ENCODE peak calls at places on chromosomes 11 and 22, in six cellular contexts. One of them, this sample, is unnamed.

GRCh38 chr11:48172818-48173609 is 43.6 kb upstream of the OR4B1 start:
- DNase-seq in HFF-Myc: peak
- DNase-seq in A549: peak
- DNase-seq in osteocyte: no peak
- DNase-seq in tibial artery: no peak
- DNase-seq in left lung: peak
- DNase-seq in this sample: peak

GRCh38 chr11:88103337-88104206 is 71.7 kb downstream of the RAB38 start:
- DNase-seq in tibial artery: no peak
- DNase-seq in HFF-Myc: peak
- DNase-seq in osteocyte: no peak
- DNase-seq in A549: peak
- DNase-seq in left lung: peak
- DNase-seq in this sample: peak

GRCh38 chr11:69320326-69320725 is 26.4 kb downstream of the MYEOV start:
- DNase-seq in left lung: no peak
- DNase-seq in tibial artery: no peak
- DNase-seq in A549: no peak
- DNase-seq in osteocyte: no peak
- DNase-seq in HFF-Myc: no peak
- DNase-seq in this sample: no peak

GRCh38 chr11:76380161-76380976 is 563 bp downstream of the THAP12 start:
- DNase-seq in left lung: peak
- DNase-seq in osteocyte: no peak
- DNase-seq in A549: peak
- DNase-seq in HFF-Myc: no peak
- DNase-seq in tibial artery: peak
- DNase-seq in this sample: no peak

GRCh38 chr11:11265320-11265719 is 87.7 kb downstream of the CSNK2A3 start:
- DNase-seq in osteocyte: no peak
- DNase-seq in left lung: no peak
- DNase-seq in HFF-Myc: no peak
- DNase-seq in A549: no peak
- DNase-seq in tibial artery: no peak
- DNase-seq in this sample: no peak

GRCh38 chr11:126630488-126630887 is 275.0 kb downstream of the ST3GAL4 start:
- DNase-seq in left lung: no peak
- DNase-seq in osteocyte: no peak
- DNase-seq in A549: no peak
- DNase-seq in HFF-Myc: no peak
- DNase-seq in tibial artery: no peak
- DNase-seq in this sample: no peak

GRCh38 chr22:22213231-22213630 is 31.4 kb upstream of the VPREB1 start:
- DNase-seq in A549: no peak
- DNase-seq in osteocyte: no peak
- DNase-seq in tibial artery: no peak
- DNase-seq in left lung: no peak
- DNase-seq in HFF-Myc: no peak
- DNase-seq in this sample: no peak

GRCh38 chr11:19313140-19313539 is 72.4 kb upstream of the E2F8 start:
- DNase-seq in HFF-Myc: no peak
- DNase-seq in tibial artery: no peak
- DNase-seq in left lung: no peak
- DNase-seq in A549: no peak
- DNase-seq in osteocyte: no peak
- DNase-seq in this sample: no peak

GRCh38 chr11:62399172-62399867 is 19.5 kb upstream of the SCGB1A1 start:
- DNase-seq in A549: no peak
- DNase-seq in HFF-Myc: no peak
- DNase-seq in left lung: no peak
- DNase-seq in tibial artery: peak
- DNase-seq in osteocyte: no peak
- DNase-seq in this sample: no peak

GRCh38 chr11:1393038-1393710 is 3.4 kb downstream of the BRSK2 start:
- DNase-seq in osteocyte: no peak
- DNase-seq in HFF-Myc: no peak
- DNase-seq in A549: no peak
- DNase-seq in left lung: no peak
- DNase-seq in tibial artery: no peak
- DNase-seq in this sample: no peak

GRCh38 chr22:25880524-25880923 is 138.5 kb downstream of the MYO18B start:
- DNase-seq in HFF-Myc: no peak
- DNase-seq in tibial artery: no peak
- DNase-seq in osteocyte: no peak
- DNase-seq in A549: peak
- DNase-seq in left lung: no peak
- DNase-seq in this sample: no peak

GRCh38 chr11:45857834-45858492 is 10.7 kb downstream of the CRY2 start:
- DNase-seq in tibial artery: no peak
- DNase-seq in A549: no peak
- DNase-seq in osteocyte: no peak
- DNase-seq in left lung: peak
- DNase-seq in HFF-Myc: peak
- DNase-seq in this sample: no peak

GRCh38 chr11:48538991-48539390 is 50.4 kb downstream of the OR4A47 start:
- DNase-seq in HFF-Myc: no peak
- DNase-seq in left lung: no peak
- DNase-seq in osteocyte: no peak
- DNase-seq in A549: no peak
- DNase-seq in tibial artery: no peak
- DNase-seq in this sample: no peak

DNA sequence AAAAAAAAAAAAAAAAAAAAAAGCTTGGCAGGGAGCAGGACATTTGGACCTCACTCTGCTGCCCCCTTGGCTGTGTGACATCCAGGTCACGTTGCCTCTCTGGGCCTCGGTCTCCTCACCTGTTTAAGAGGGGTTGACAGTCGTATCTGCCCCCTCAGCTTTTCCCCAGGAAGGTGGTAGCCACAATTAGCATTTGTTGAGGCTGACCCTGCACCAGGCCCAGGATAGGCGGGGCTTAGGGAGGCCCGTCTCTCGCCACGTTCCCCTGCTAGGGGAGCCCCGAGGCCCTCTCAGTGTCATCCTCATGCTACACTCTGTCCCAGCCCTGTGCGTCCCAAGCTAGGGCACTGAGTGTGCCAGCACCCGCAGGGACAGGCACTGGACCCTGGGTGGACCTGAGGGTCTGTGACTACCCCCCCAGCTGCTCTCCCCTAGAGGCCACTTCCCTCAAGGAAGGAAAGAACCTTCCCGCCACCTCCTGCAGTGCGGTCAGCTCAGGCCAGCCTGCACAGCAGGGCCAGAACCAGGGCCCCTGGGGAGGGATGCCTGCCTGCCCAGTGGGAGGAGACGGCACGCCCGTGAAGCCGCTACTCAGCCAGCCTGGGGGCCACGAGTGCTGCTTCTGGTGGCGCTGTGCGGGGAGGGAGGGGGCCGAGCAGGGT is 38.5 kb upstream of the PPARA start:
- DNase-seq in HFF-Myc: no peak
- DNase-seq in tibial artery: peak
- DNase-seq in left lung: no peak
- DNase-seq in A549: no peak
- DNase-seq in osteocyte: no peak
- DNase-seq in this sample: no peak
- TF ChIP-seq CTCF in HFF-Myc: no peak
- TF ChIP-seq CTCF in tibial artery: no peak
- TF ChIP-seq CTCF in left lung: no peak
- TF ChIP-seq CTCF in A549: no peak
- TF ChIP-seq CTCF in osteocyte: no peak
- TF ChIP-seq CTCF in this sample: no peak

GRCh38 chr11:128504489-128504888 is 82.9 kb downstream of the ETS1 start:
- DNase-seq in tibial artery: no peak
- DNase-seq in osteocyte: no peak
- DNase-seq in HFF-Myc: no peak
- DNase-seq in left lung: no peak
- DNase-seq in A549: no peak
- DNase-seq in this sample: no peak

GRCh38 chr11:128505449-128506058 is 81.8 kb downstream of the ETS1 start:
- DNase-seq in osteocyte: no peak
- DNase-seq in A549: no peak
- DNase-seq in tibial artery: no peak
- DNase-seq in HFF-Myc: no peak
- DNase-seq in left lung: no peak
- DNase-seq in this sample: no peak

GRCh38 chr11:128506999-128507591 is 80.3 kb downstream of the ETS1 start:
- DNase-seq in osteocyte: peak
- DNase-seq in HFF-Myc: peak
- DNase-seq in tibial artery: peak
- DNase-seq in left lung: peak
- DNase-seq in A549: peak
- DNase-seq in this sample: no peak

GRCh38 chr11:128507936-128508335 is 79.4 kb downstream of the ETS1 start:
- DNase-seq in HFF-Myc: no peak
- DNase-seq in osteocyte: no peak
- DNase-seq in tibial artery: no peak
- DNase-seq in A549: no peak
- DNase-seq in left lung: no peak
- DNase-seq in this sample: no peak

GRCh38 chr11:128506384-128506783 is 81.0 kb downstream of the ETS1 start:
- DNase-seq in HFF-Myc: no peak
- DNase-seq in left lung: no peak
- DNase-seq in A549: no peak
- DNase-seq in osteocyte: no peak
- DNase-seq in tibial artery: no peak
- DNase-seq in this sample: no peak
- TF ChIP-seq CTCF in HFF-Myc: no peak
- TF ChIP-seq CTCF in left lung: no peak
- TF ChIP-seq CTCF in A549: no peak
- TF ChIP-seq CTCF in osteocyte: no peak
- TF ChIP-seq CTCF in tibial artery: no peak
- TF ChIP-seq CTCF in this sample: no peak

DNA sequence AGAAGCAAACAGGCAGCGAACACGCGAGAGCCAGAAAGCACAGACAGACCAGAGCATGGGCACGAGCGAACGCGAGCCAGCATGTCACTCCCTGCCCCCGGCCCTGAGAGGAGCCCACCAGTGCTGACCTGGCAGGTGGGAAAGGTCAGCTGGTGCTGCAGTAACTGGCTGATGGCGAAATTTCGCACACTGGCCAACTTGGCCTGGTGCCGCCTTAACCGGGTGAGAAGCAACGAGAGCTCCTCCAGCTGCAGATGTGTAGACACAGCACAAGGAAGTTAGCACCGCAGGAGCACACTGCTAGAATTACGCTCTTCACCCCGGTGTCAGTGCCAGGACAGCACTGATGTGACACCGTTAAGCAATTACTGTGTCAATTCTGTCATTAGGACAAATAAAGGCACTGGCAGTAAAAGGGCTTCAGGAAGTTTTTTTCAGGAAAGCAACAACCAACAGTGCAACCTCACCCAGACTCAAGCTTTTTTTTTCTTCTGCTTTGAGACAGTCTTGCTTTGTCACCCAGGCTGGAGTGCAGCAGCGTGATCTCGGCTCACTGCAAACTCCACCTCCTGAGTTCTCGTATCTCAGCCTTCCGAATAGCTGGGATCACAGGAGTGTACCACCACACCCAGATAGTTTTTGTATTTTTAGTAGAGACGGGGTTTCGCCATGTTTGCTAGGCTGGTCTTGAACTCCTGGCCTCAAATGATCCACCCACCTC is 76.8 kb downstream of the C11orf58 start:
- DNase-seq in osteocyte: no peak
- DNase-seq in tibial artery: peak
- DNase-seq in HFF-Myc: no peak
- DNase-seq in A549: no peak
- DNase-seq in left lung: peak
- DNase-seq in this sample: no peak
- TF ChIP-seq CTCF in osteocyte: no peak
- TF ChIP-seq CTCF in tibial artery: no peak
- TF ChIP-seq CTCF in HFF-Myc: no peak
- TF ChIP-seq CTCF in A549: no peak
- TF ChIP-seq CTCF in left lung: no peak
- TF ChIP-seq CTCF in this sample: no peak

GRCh38 chr11:119404872-119405271 is 18.1 kb downstream of the THY1 start:
- DNase-seq in HFF-Myc: no peak
- DNase-seq in osteocyte: no peak
- DNase-seq in left lung: no peak
- DNase-seq in tibial artery: no peak
- DNase-seq in A549: no peak
- DNase-seq in this sample: no peak
- TF ChIP-seq CTCF in HFF-Myc: no peak
- TF ChIP-seq CTCF in osteocyte: no peak
- TF ChIP-seq CTCF in left lung: no peak
- TF ChIP-seq CTCF in tibial artery: no peak
- TF ChIP-seq CTCF in A549: no peak
- TF ChIP-seq CTCF in this sample: no peak